ENCODE peak calls at places on chromosomes 7 and 10, in eight cellular contexts. L is GM12865, U is omental fat pad, E is tibial artery, V is upper lobe of right lung, Y is choroid plexus epithelial cell, H is uterus, W is cardiac muscle cell. K is an unnamed sample.

GRCh38 chr10:13184726-13185514 is 23.6 kb downstream of the MCM10 start:
- DNase-seq in V (no peak), Y (no peak), E (no peak), L (no peak), U (no peak), W (no peak), H (no peak), K (no peak)

GRCh38 chr7:123846217-123846891 is 1.4 kb downstream of the HYAL4 start:
- DNase-seq in L (peak), U (no peak), V (no peak), Y (peak), W (no peak), E (no peak), H (no peak), K (no peak)

GRCh38 chr7:83153419-83153818 is 9.3 kb downstream of the PCLO start:
- DNase-seq in H (no peak), U (no peak), Y (peak), L (no peak), V (no peak), E (no peak), W (no peak), K (no peak)

GRCh38 chr7:18440934-18441333 is 54.6 kb upstream of the HDAC9 start:
- DNase-seq in U (no peak), L (no peak), Y (no peak), H (no peak), E (no peak), W (no peak), V (no peak), K (no peak)

GRCh38 chr7:13259908-13260307 is 572.5 kb downstream of the ARL4A start:
- DNase-seq in L (no peak), W (no peak), V (no peak), H (no peak), Y (peak), U (no peak), E (no peak), K (no peak)

GRCh38 chr7:42385912-42386311 is 148.9 kb upstream of the GLI3 start:
- DNase-seq in E (no peak), Y (no peak), L (no peak), U (no peak), V (no peak), H (no peak), W (no peak), K (no peak)

GRCh38 chr7:158811461-158811860 is 17.8 kb downstream of the ESYT2 start:
- DNase-seq in H (no peak), E (no peak), V (peak), U (no peak), W (no peak), L (no peak), Y (peak), K (no peak)

GRCh38 chr10:118251791-118252190 is 90.3 kb downstream of the FAM204A start:
- DNase-seq in Y (no peak), H (no peak), L (no peak), V (no peak), W (no peak), E (no peak), U (no peak), K (no peak)

GRCh38 chr10:121734517-121735137 is 136.4 kb upstream of the FGFR2 start:
- DNase-seq in E (no peak), Y (peak), W (peak), L (peak), H (no peak), V (no peak), U (no peak), K (no peak)

GRCh38 chr7:107180378-107180777 is 11.6 kb downstream of the HBP1 start:
- DNase-seq in H (no peak), U (peak), Y (peak), W (no peak), V (no peak), L (peak), E (no peak), K (no peak)

GRCh38 chr7:24284699-24285506 is 913 bp downstream of the NPY start:
- DNase-seq in U (no peak), L (no peak), E (no peak), H (no peak), V (no peak), Y (no peak), W (peak), K (no peak)

GRCh38 chr7:100629117-100629711 is 12.1 kb downstream of the TFR2 start:
- DNase-seq in Y (peak), U (no peak), V (no peak), W (peak), L (peak), H (no peak), E (no peak), K (no peak)

GRCh38 chr7:6288270-6288860 is 15.9 kb upstream of the CYTH3 start:
- DNase-seq in L (no peak), Y (no peak), W (no peak), V (no peak), H (no peak), E (no peak), U (no peak), K (no peak)

GRCh38 chr7:27767374-27767773 is 27.4 kb downstream of the TAX1BP1 start:
- DNase-seq in L (no peak), Y (peak), V (no peak), U (no peak), E (no peak), H (no peak), W (no peak), K (no peak)

GRCh38 chr10:122648599-122649428 is 50.8 kb downstream of the C10orf120 start:
- DNase-seq in H (no peak), Y (peak), U (no peak), W (peak), V (peak), L (peak), E (peak), K (no peak)

GRCh38 chr7:15889501-15889900 is 203.0 kb upstream of the MEOX2 start:
- DNase-seq in L (no peak), E (no peak), H (no peak), V (no peak), U (no peak), Y (peak), W (no peak), K (no peak)

GRCh38 chr7:44962483-44963251 is 16.1 kb downstream of the MYO1G start:
- DNase-seq in W (peak), L (no peak), U (no peak), E (peak), V (peak), Y (peak), H (no peak), K (peak)

GRCh38 chr10:133527779-133528271 is 662 bp downstream of the CYP2E1 start:
- DNase-seq in L (no peak), V (no peak), E (no peak), U (no peak), Y (no peak), W (no peak), H (no peak), K (no peak)

GRCh38 chr10:115948415-115948814 is 324.6 kb downstream of the GFRA1 start:
- DNase-seq in W (no peak), U (no peak), H (no peak), Y (no peak), E (no peak), L (peak), V (no peak), K (no peak)

GRCh38 chr7:100675581-100676350 is 2.2 kb downstream of the GNB2 start:
- DNase-seq in U (no peak), V (peak), L (peak), Y (peak), H (peak), E (peak), W (peak), K (peak)

GRCh38 chr10:114179747-114180146 is 594 bp downstream of the TDRD1 start:
- DNase-seq in V (no peak), H (no peak), U (no peak), Y (no peak), W (no peak), E (no peak), L (no peak), K (no peak)

GRCh38 chr10:98265403-98266378 is 2.3 kb downstream of the LOXL4 start:
- DNase-seq in U (no peak), W (no peak), Y (no peak), V (no peak), H (no peak), L (no peak), E (no peak), K (no peak)

GRCh38 chr7:90663176-90663575 is 67.1 kb downstream of the CDK14 start:
- DNase-seq in Y (peak), H (no peak), L (no peak), V (no peak), U (no peak), E (no peak), W (no peak), K (no peak)

GRCh38 chr10:17655567-17656146 is 11.7 kb downstream of the STAM start:
- DNase-seq in U (no peak), H (no peak), E (no peak), Y (peak), W (no peak), V (no peak), L (peak), K (no peak)

GRCh38 chr10:71746344-71747037 is 26.8 kb downstream of the VSIR start:
- DNase-seq in W (peak), L (no peak), E (no peak), H (no peak), Y (no peak), U (no peak), V (no peak), K (no peak)

GRCh38 chr10:44539178-44539577 is 154.3 kb upstream of the CXCL12 start:
- DNase-seq in V (no peak), L (no peak), Y (no peak), U (no peak), W (no peak), H (no peak), E (no peak), K (no peak)

GRCh38 chr7:1914321-1914720 is 244.2 kb downstream of the ELFN1 start:
- DNase-seq in L (no peak), U (no peak), E (no peak), W (no peak), Y (no peak), V (no peak), H (peak), K (no peak)

GRCh38 chr10:132229834-132230556 is 43.2 kb downstream of the DPYSL4 start:
- DNase-seq in Y (no peak), V (peak), W (no peak), U (no peak), E (no peak), L (peak), H (peak), K (no peak)

GRCh38 chr7:91945476-91945875 is 4.8 kb downstream of the AKAP9 start:
- DNase-seq in U (no peak), Y (peak), W (no peak), E (no peak), H (no peak), V (no peak), L (no peak), K (no peak)
- TF ChIP-seq CTCF in U (no peak), Y (peak), W (peak), E (no peak), H (no peak), V (peak), L (no peak), K (peak)

DNA sequence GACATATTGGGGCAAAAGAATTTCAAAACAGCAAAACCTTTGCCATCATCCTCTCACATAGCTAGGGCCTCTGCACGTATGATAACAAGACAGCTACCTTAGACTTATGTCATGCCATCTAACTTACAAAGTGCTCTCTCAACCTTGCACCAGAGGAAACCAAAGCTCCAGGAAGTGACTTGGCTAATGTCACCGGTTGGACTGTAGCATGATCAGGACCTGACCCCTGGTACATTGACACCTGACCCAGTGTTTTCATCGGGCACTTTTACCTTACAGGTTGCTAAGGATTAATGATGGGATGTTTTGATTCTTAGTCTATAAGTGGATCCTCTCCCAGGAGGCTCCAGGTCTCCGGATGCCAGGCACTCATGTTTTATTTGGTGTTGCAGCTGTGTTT is 529.8 kb upstream of the GALNT17 start:
- DNase-seq in U (no peak), V (no peak), E (no peak), L (no peak), Y (no peak), W (no peak), H (no peak), K (no peak)
- TF ChIP-seq CTCF in U (no peak), V (no peak), E (no peak), L (no peak), Y (no peak), W (no peak), H (no peak), K (no peak)

GRCh38 chr7:151062399-151063211 is 3.2 kb downstream of the SLC4A2 start:
- DNase-seq in Y (peak), H (peak), W (peak), U (no peak), E (no peak), L (no peak), V (peak), K (no peak)
- TF ChIP-seq CTCF in Y (no peak), H (no peak), W (no peak), U (no peak), E (no peak), L (no peak), V (no peak), K (no peak)

GRCh38 chr10:124671486-124672075 is 72.6 kb downstream of the FAM53B start:
- DNase-seq in Y (peak), L (no peak), W (no peak), V (no peak), U (no peak), E (no peak), H (no peak), K (no peak)
- TF ChIP-seq CTCF in Y (no peak), L (no peak), W (peak), V (peak), U (no peak), E (no peak), H (no peak), K (peak)

K was measured in RWPE2.